ENCODE peak calls at places on chromosome 21, in five cellular contexts. Z is tibial nerve; V is effector memory CD4-positive, alpha-beta T cell; W is lower lobe of right lung; P is lower leg skin. Y is an unnamed sample.

GRCh38 chr21:18451679-18452078 is 48.1 kb upstream of the TMPRSS15 start:
- DNase-seq in Z (no peak), W (no peak), V (no peak), P (no peak), Y (no peak)

GRCh38 chr21:26826801-26827200 is 18.4 kb downstream of the ADAMTS1 start:
- DNase-seq in P (no peak), W (no peak), Z (no peak), V (no peak), Y (no peak)

GRCh38 chr21:25464275-25464674 is 143.0 kb downstream of the MRPL39 start:
- DNase-seq in Z (no peak), V (no peak), P (no peak), W (no peak), Y (no peak)

GRCh38 chr21:18335651-18336050 is 67.9 kb downstream of the TMPRSS15 start:
- DNase-seq in W (no peak), P (no peak), Z (no peak), V (no peak), Y (no peak)

GRCh38 chr21:44350773-44351481 is 2.5 kb upstream of the TRPM2 start:
- DNase-seq in Z (no peak), W (no peak), V (no peak), P (no peak), Y (no peak)

GRCh38 chr21:42524341-42525227 is 10.9 kb downstream of the SLC37A1 start:
- DNase-seq in P (no peak), W (peak; percentile 93), Z (peak; percentile 54), V (peak; percentile 17), Y (peak; percentile 57)

GRCh38 chr21:16572032-16572431 is 842.2 kb downstream of the USP25 start:
- DNase-seq in V (no peak), Z (no peak), P (no peak), W (no peak), Y (peak; percentile 25)

GRCh38 chr21:16535100-16535418 is 805.3 kb downstream of the USP25 start:
- DNase-seq in W (peak; percentile 54), P (peak; percentile 93), Z (peak; percentile 82), V (no peak), Y (peak; percentile 96)

GRCh38 chr21:27034796-27035195 is 67.9 kb upstream of the ADAMTS5 start:
- DNase-seq in P (no peak), W (no peak), Z (no peak), V (no peak), Y (no peak)

GRCh38 chr21:28253378-28253777 is 739.3 kb downstream of the LTN1 start:
- DNase-seq in P (no peak), W (no peak), V (no peak), Z (no peak), Y (peak; percentile 57)

GRCh38 chr21:39483917-39484316 is 32.1 kb downstream of the SH3BGR start:
- DNase-seq in P (no peak), W (no peak), Z (no peak), V (no peak), Y (peak; percentile 83)

GRCh38 chr21:27292851-27293638 is 326.2 kb upstream of the ADAMTS5 start:
- DNase-seq in V (no peak), Z (no peak), W (no peak), P (no peak), Y (no peak)

GRCh38 chr21:36059823-36060158 is 535 bp downstream of the SETD4 start:
- DNase-seq in Z (peak; percentile 15), V (no peak), W (no peak), P (peak; percentile 90), Y (peak; percentile 9)

GRCh38 chr21:46515109-46515508 is 56.4 kb downstream of the DIP2A start:
- DNase-seq in V (peak; percentile 34), P (peak; percentile 88), W (no peak), Z (peak; percentile 32), Y (peak; percentile 65)

GRCh38 chr21:35163381-35163780 is 114.3 kb upstream of the RUNX1 start:
- DNase-seq in V (no peak), W (no peak), Z (no peak), P (no peak), Y (no peak)

GRCh38 chr21:22881131-22881530 is 1882.9 kb downstream of the NCAM2 start:
- DNase-seq in P (no peak), Z (no peak), V (no peak), W (no peak), Y (no peak)

GRCh38 chr21:43866233-43866632 is 1.2 kb downstream of the AGPAT3 start:
- DNase-seq in V (peak; percentile 22), W (no peak), Z (peak; percentile 26), P (no peak), Y (peak; percentile 65)

GRCh38 chr21:43806017-43806710 is 16.8 kb downstream of the RRP1 start:
- DNase-seq in P (no peak), V (no peak), Z (no peak), W (no peak), Y (no peak)

GRCh38 chr21:39799178-39799577 is 54.2 kb downstream of the IGSF5 start:
- DNase-seq in W (no peak), Z (no peak), P (no peak), V (no peak), Y (no peak)

GRCh38 chr21:30710499-30710898 is 8.1 kb downstream of the KRTAP21-3 start:
- DNase-seq in P (no peak), V (no peak), Z (no peak), W (no peak), Y (no peak)

GRCh38 chr21:39313042-39313456 is 383 bp downstream of the BRWD1 start:
- DNase-seq in V (peak; percentile 16), W (no peak), P (peak; percentile 89), Z (peak; percentile 10), Y (no peak)

GRCh38 chr21:20729376-20729775 is 268.8 kb upstream of the NCAM2 start:
- DNase-seq in V (no peak), W (no peak), Z (no peak), P (no peak), Y (no peak)

GRCh38 chr21:21019681-21020080 is 21.5 kb downstream of the NCAM2 start:
- DNase-seq in Z (no peak), P (no peak), W (no peak), V (no peak), Y (no peak)

GRCh38 chr21:34113842-34114241 is 40.5 kb downstream of the MRPS6 start:
- DNase-seq in V (no peak), W (no peak), Z (no peak), P (no peak), Y (no peak)

GRCh38 chr21:42830456-42831455 is 48.6 kb downstream of the WDR4 start:
- DNase-seq in Z (no peak), P (peak; percentile 73), W (no peak), V (no peak), Y (no peak)

GRCh38 chr21:32768530-32768929 is 3.0 kb downstream of the PAXBP1 start:
- DNase-seq in P (no peak), Z (no peak), W (no peak), V (no peak), Y (peak; percentile 13)
- H3K4me3 ChIP-seq in P (no peak overlapping the region), Z (no peak overlapping the region), W (no peak overlapping the region), V (no peak overlapping the region), Y (no peak overlapping the region)

GRCh38 chr21:33027401-33028185 is 1.9 kb downstream of the OLIG2 start:
- DNase-seq in Z (no peak), V (no peak), P (peak; percentile 75), W (no peak), Y (no peak)

GRCh38 chr21:33029975-33030461 is 4.3 kb downstream of the OLIG2 start:
- DNase-seq in P (peak; percentile 80), V (no peak), Z (no peak), W (no peak), Y (no peak)

GRCh38 chr21:33029512-33029921 is 3.8 kb downstream of the OLIG2 start:
- DNase-seq in V (no peak), W (no peak), Z (no peak), P (peak; percentile 74), Y (no peak)

GRCh38 chr21:33028271-33028670 is 2.5 kb downstream of the OLIG2 start:
- DNase-seq in P (peak; percentile 76), Z (no peak), V (no peak), W (no peak), Y (no peak)

DNA sequence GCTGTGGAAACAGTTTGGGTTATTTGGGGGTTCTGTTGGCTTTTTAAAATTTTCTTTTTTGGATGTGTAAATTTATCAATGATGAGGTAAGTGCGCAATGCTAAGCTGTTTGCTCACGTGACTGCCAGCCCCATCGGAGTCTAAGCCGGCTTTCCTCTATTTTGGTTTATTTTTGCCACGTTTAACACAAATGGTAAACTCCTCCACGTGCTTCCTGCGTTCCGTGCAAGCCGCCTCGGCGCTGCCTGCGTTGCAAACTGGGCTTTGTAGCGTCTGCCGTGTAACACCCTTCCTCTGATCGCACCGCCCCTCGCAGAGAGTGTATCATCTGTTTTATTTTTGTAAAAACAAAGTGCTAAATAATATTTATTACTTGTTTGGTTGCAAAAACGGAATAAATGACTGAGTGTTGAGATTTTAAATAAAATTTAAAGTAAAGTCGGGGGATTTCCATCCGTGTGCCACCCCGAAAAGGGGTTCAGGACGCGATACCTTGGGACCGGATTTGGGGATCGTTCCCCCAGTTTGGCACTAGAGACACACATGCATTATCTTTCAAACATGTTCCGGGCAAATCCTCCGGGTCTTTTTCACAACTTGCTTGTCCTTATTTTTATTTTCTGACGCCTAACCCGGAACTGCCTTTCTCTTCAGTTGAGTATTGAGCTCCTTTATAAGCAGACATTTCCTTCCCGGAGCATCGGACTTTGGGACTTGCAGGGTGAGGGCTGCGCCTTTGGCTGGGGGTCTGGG is 3.2 kb downstream of the OLIG2 start:
- DNase-seq in P (peak; percentile 74), Z (no peak), V (no peak), W (no peak), Y (peak; percentile 18)
- H3K4me3 ChIP-seq in P (no peak overlapping the region), Z (no peak overlapping the region), V (peak overlapping the region; percentile 35), W (peak overlapping the region; percentile 6), Y (no peak overlapping the region)

DNA sequence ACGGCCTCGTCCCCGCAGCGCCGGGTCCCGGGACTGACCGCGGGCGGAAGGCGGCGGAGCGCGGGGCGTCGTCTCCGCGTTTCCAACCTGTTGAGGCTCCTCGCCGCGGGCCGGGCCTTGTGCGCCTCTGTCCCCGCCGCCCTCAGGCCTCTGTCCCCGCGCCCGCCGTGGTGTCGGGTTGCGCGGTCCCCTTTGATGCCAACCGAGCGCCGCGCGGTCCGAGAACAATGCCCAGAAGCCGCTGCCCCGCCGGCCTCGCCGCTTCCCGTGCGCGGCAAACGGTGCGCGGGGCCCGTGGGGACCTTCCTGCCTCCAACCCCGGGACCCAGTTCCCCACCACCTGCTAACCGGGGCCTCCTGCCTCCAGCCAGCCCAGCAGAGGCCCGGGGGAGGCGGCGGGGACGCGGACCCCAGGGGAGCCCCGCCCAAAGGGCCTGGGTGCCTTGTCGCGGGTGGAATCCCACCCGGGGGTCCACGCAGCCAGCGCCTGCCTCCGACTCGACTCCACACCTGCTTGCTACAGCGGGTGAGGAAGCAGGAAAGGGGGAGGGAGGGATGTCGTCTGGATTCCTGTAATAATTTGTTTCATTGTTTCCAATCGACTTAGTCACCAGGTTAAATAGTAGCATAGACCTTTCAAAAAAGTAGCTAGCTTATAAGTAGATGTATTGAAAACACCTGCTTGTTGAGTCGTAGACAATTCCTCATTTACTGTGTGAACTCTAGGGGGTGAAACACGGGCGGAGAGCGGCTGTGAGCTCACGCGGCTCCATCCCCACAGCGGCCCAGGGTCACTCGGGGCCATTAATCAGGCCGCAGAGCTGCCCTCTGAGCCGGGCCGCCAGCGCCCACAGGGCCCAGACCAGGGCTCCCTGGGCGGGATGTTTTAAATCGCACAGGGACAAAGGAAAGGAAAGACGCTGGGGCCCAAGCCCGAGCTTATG is 1.1 kb downstream of the COL18A1 start:
- DNase-seq in V (no peak), P (no peak), Z (no peak), W (peak; percentile 28), Y (peak; percentile 11)
- H3K4me3 ChIP-seq in V (peak overlapping the region; percentile 18), P (peak overlapping the region; percentile 12), Z (peak overlapping the region; percentile 58), W (peak overlapping the region; percentile 59), Y (peak overlapping the region; percentile 69)

DNA sequence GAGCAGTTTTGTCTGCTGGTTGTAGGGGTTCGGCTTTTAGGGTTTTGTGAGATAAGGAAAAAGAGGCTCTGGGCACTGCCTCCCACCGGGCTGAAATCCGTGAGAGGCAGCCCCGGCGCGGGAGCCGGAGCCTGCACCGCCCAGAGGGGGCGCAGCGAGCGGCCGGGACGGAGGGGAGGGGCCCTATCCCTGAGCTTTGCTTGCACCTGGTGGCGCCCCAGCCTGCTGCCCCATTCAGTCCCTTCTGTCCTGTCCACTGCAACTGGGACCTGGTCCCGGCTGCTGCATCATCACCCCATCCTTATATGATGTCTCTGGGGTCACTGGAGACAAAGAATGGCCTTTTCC is 512 bp upstream of the KCNJ6 start:
- DNase-seq in Z (no peak), P (no peak), W (no peak), V (no peak), Y (no peak)
- H3K4me3 ChIP-seq in Z (no peak overlapping the region), P (no peak overlapping the region), W (no peak overlapping the region), V (no peak overlapping the region), Y (no peak overlapping the region)